ENCODE peak calls at places on chromosome 6, in four cellular contexts. W is dermis microvascular lymphatic vessel endothelial cell, D is neuronal stem cell, R is dorsolateral prefrontal cortex. Q is an unnamed sample.

GRCh38 chr6:19210849-19211590 is 626.1 kb upstream of the ID4 start:
- DNase-seq in R (peak), W (no peak), D (peak), Q (no peak)

GRCh38 chr6:134352786-134353480 is 35.0 kb upstream of the SGK1 start:
- DNase-seq in R (no peak), D (no peak), W (no peak), Q (no peak)

GRCh38 chr6:127459231-127459641 is at the start of gene KIAA0408:
- DNase-seq in W (peak), R (no peak), D (peak), Q (no peak)

GRCh38 chr6:111743859-111744692 is 129.2 kb downstream of the FYN start:
- DNase-seq in D (no peak), W (no peak), R (no peak), Q (no peak)

GRCh38 chr6:10793035-10793434 is 45.3 kb downstream of the MAK start:
- DNase-seq in W (no peak), D (no peak), R (no peak), Q (no peak)

GRCh38 chr6:26311012-26311384 is 54.0 kb upstream of the BTN3A2 start:
- DNase-seq in W (peak), D (no peak), R (no peak), Q (no peak)

GRCh38 chr6:168122011-168122410 is 43.0 kb upstream of the FRMD1 start:
- DNase-seq in W (no peak), D (no peak), R (no peak), Q (peak)

GRCh38 chr6:87875781-87876180 is 171.9 kb upstream of the SPACA1 start:
- DNase-seq in W (no peak), R (no peak), D (no peak), Q (no peak)

GRCh38 chr6:89260832-89261231 is 43.7 kb upstream of the GABRR1 start:
- DNase-seq in W (peak), D (no peak), R (no peak), Q (no peak)

GRCh38 chr6:75114795-75115194 is 91.1 kb downstream of the COL12A1 start:
- DNase-seq in W (no peak), D (no peak), R (no peak), Q (no peak)

GRCh38 chr6:16760536-16761468 is at the start of gene ATXN1:
- DNase-seq in R (peak), D (peak), W (peak), Q (peak)

GRCh38 chr6:141753180-141753579 is 379.5 kb upstream of the GJE1 start:
- DNase-seq in W (no peak), D (no peak), R (no peak), Q (no peak)

GRCh38 chr6:18115356-18115755 is 7.1 kb downstream of the NHLRC1 start:
- DNase-seq in R (no peak), W (no peak), D (no peak), Q (no peak)

GRCh38 chr6:45877970-45878590 is 137.6 kb downstream of the CLIC5 start:
- DNase-seq in D (no peak), W (no peak), R (no peak), Q (no peak)

GRCh38 chr6:33171096-33171888 is 21.0 kb downstream of the COL11A2 start:
- DNase-seq in D (no peak), R (no peak), W (no peak), Q (no peak)

GRCh38 chr6:72624557-72625160 is 2.8 kb downstream of the KCNQ5 start:
- DNase-seq in W (no peak), R (no peak), D (no peak), Q (no peak)

GRCh38 chr6:7770111-7770510 is 44.2 kb downstream of the BMP6 start:
- DNase-seq in D (no peak), W (no peak), R (no peak), Q (no peak)

GRCh38 chr6:21732731-21733130 is 139.2 kb downstream of the SOX4 start:
- DNase-seq in D (no peak), R (no peak), W (no peak), Q (no peak)

GRCh38 chr6:149128489-149129145 is 188.9 kb upstream of the TAB2 start:
- DNase-seq in D (no peak), R (no peak), W (no peak), Q (no peak)

GRCh38 chr6:41629128-41629527 is 9.1 kb upstream of the MDFI start:
- DNase-seq in R (no peak), W (no peak), D (no peak), Q (no peak)

GRCh38 chr6:44353336-44353735 is 10.9 kb downstream of the SPATS1 start:
- DNase-seq in W (no peak), D (no peak), R (no peak), Q (no peak)

GRCh38 chr6:129212081-129212480 is 329.1 kb downstream of the LAMA2 start:
- DNase-seq in R (no peak), D (no peak), W (no peak), Q (no peak)

GRCh38 chr6:56038764-56039163 is 163.4 kb upstream of the BMP5 start:
- DNase-seq in D (no peak), W (no peak), R (no peak), Q (no peak)

GRCh38 chr6:101195581-101195980 is 197.9 kb upstream of the GRIK2 start:
- DNase-seq in R (no peak), W (no peak), D (no peak), Q (no peak)

GRCh38 chr6:155418017-155418749 is 37.5 kb downstream of the NOX3 start:
- DNase-seq in D (no peak), R (no peak), W (peak), Q (no peak)

GRCh38 chr6:108638993-108639392 is 78.3 kb downstream of the FOXO3 start:
- DNase-seq in D (no peak), W (no peak), R (no peak), Q (no peak)

GRCh38 chr6:88871498-88871897 is 91.9 kb downstream of the RNGTT start:
- DNase-seq in D (no peak), W (no peak), R (no peak), Q (no peak)

GRCh38 chr6:140956567-140957306 is 1176.0 kb upstream of the GJE1 start:
- DNase-seq in R (no peak), D (no peak), W (no peak), Q (no peak)

GRCh38 chr6:130776287-130776925 is 50.8 kb upstream of the SMLR1 start:
- DNase-seq in D (no peak), R (no peak), W (no peak), Q (no peak)

Q was measured in activated B cell treated with CpG ODN at 0.5 μM for 24 hours.